ENCODE peak calls at places on chromosomes 3 and 15, in five cellular contexts. One of them, this sample, is unnamed.
A peak's percentile ranks its signal among the peaks of the same experiment; 100 is the strongest.

GRCh38 chr15:39756806-39757522 is 25.7 kb downstream of the FSIP1 start:
- DNase-seq in Caki2: peak; percentile 40
- DNase-seq in stimulated activated CD4-positive, alpha-beta T cell treated with anti-CD3 and anti-CD28 coated beads, Interleukin-15, amount 100 ng/mL, for 48 hours: no peak
- DNase-seq in stimulated activated CD8-positive, alpha-beta memory T cell treated with anti-CD3 and anti-CD28 coated beads, Interleukin-4, amount 100 ng/mL, for 24 hours: no peak
- DNase-seq in AG09309: peak; percentile 55
- DNase-seq in this sample: peak; percentile 43

GRCh38 chr3:155428558-155428957 is 135.1 kb upstream of the STRIT1 start:
- DNase-seq in Caki2: no peak
- DNase-seq in AG09309: peak; percentile 96
- DNase-seq in stimulated activated CD4-positive, alpha-beta T cell treated with anti-CD3 and anti-CD28 coated beads, Interleukin-15, amount 100 ng/mL, for 48 hours: no peak
- DNase-seq in stimulated activated CD8-positive, alpha-beta memory T cell treated with anti-CD3 and anti-CD28 coated beads, Interleukin-4, amount 100 ng/mL, for 24 hours: no peak
- DNase-seq in this sample: peak; percentile 49

GRCh38 chr15:92733934-92734521 is 78.5 kb upstream of the FAM174B start:
- DNase-seq in stimulated activated CD8-positive, alpha-beta memory T cell treated with anti-CD3 and anti-CD28 coated beads, Interleukin-4, amount 100 ng/mL, for 24 hours: no peak
- DNase-seq in AG09309: no peak
- DNase-seq in Caki2: peak; percentile 49
- DNase-seq in stimulated activated CD4-positive, alpha-beta T cell treated with anti-CD3 and anti-CD28 coated beads, Interleukin-15, amount 100 ng/mL, for 48 hours: no peak
- DNase-seq in this sample: no peak

GRCh38 chr15:95304116-95304873 is 1026.2 kb upstream of the NR2F2 start:
- DNase-seq in stimulated activated CD4-positive, alpha-beta T cell treated with anti-CD3 and anti-CD28 coated beads, Interleukin-15, amount 100 ng/mL, for 48 hours: no peak
- DNase-seq in Caki2: no peak
- DNase-seq in AG09309: no peak
- DNase-seq in stimulated activated CD8-positive, alpha-beta memory T cell treated with anti-CD3 and anti-CD28 coated beads, Interleukin-4, amount 100 ng/mL, for 24 hours: no peak
- DNase-seq in this sample: no peak

GRCh38 chr3:126994661-126995161 is 11.8 kb downstream of the PLXNA1 start:
- DNase-seq in stimulated activated CD4-positive, alpha-beta T cell treated with anti-CD3 and anti-CD28 coated beads, Interleukin-15, amount 100 ng/mL, for 48 hours: no peak
- DNase-seq in stimulated activated CD8-positive, alpha-beta memory T cell treated with anti-CD3 and anti-CD28 coated beads, Interleukin-4, amount 100 ng/mL, for 24 hours: no peak
- DNase-seq in Caki2: no peak
- DNase-seq in AG09309: no peak
- DNase-seq in this sample: no peak

GRCh38 chr15:26146162-26146561 is 283.0 kb upstream of the ATP10A start:
- DNase-seq in Caki2: no peak
- DNase-seq in stimulated activated CD8-positive, alpha-beta memory T cell treated with anti-CD3 and anti-CD28 coated beads, Interleukin-4, amount 100 ng/mL, for 24 hours: no peak
- DNase-seq in AG09309: no peak
- DNase-seq in stimulated activated CD4-positive, alpha-beta T cell treated with anti-CD3 and anti-CD28 coated beads, Interleukin-15, amount 100 ng/mL, for 48 hours: no peak
- DNase-seq in this sample: no peak

GRCh38 chr3:164526250-164526649 is 552.0 kb downstream of the SI start:
- DNase-seq in stimulated activated CD4-positive, alpha-beta T cell treated with anti-CD3 and anti-CD28 coated beads, Interleukin-15, amount 100 ng/mL, for 48 hours: no peak
- DNase-seq in stimulated activated CD8-positive, alpha-beta memory T cell treated with anti-CD3 and anti-CD28 coated beads, Interleukin-4, amount 100 ng/mL, for 24 hours: no peak
- DNase-seq in Caki2: no peak
- DNase-seq in AG09309: no peak
- DNase-seq in this sample: no peak

GRCh38 chr3:36956155-36956554 is 11.3 kb upstream of the TRANK1 start:
- DNase-seq in Caki2: no peak
- DNase-seq in AG09309: no peak
- DNase-seq in stimulated activated CD8-positive, alpha-beta memory T cell treated with anti-CD3 and anti-CD28 coated beads, Interleukin-4, amount 100 ng/mL, for 24 hours: no peak
- DNase-seq in stimulated activated CD4-positive, alpha-beta T cell treated with anti-CD3 and anti-CD28 coated beads, Interleukin-15, amount 100 ng/mL, for 48 hours: no peak
- DNase-seq in this sample: no peak

GRCh38 chr3:101383656-101384055 is 63.3 kb upstream of the IMPG2 start:
- DNase-seq in AG09309: no peak
- DNase-seq in stimulated activated CD8-positive, alpha-beta memory T cell treated with anti-CD3 and anti-CD28 coated beads, Interleukin-4, amount 100 ng/mL, for 24 hours: no peak
- DNase-seq in Caki2: no peak
- DNase-seq in stimulated activated CD4-positive, alpha-beta T cell treated with anti-CD3 and anti-CD28 coated beads, Interleukin-15, amount 100 ng/mL, for 48 hours: no peak
- DNase-seq in this sample: no peak

GRCh38 chr3:149586871-149587270 is 71.0 kb downstream of the WWTR1 start:
- DNase-seq in stimulated activated CD8-positive, alpha-beta memory T cell treated with anti-CD3 and anti-CD28 coated beads, Interleukin-4, amount 100 ng/mL, for 24 hours: no peak
- DNase-seq in AG09309: no peak
- DNase-seq in Caki2: peak; percentile 87
- DNase-seq in stimulated activated CD4-positive, alpha-beta T cell treated with anti-CD3 and anti-CD28 coated beads, Interleukin-15, amount 100 ng/mL, for 48 hours: no peak
- DNase-seq in this sample: no peak

GRCh38 chr15:75673426-75674247 is 25.9 kb downstream of the SNX33 start:
- DNase-seq in stimulated activated CD8-positive, alpha-beta memory T cell treated with anti-CD3 and anti-CD28 coated beads, Interleukin-4, amount 100 ng/mL, for 24 hours: no peak
- DNase-seq in stimulated activated CD4-positive, alpha-beta T cell treated with anti-CD3 and anti-CD28 coated beads, Interleukin-15, amount 100 ng/mL, for 48 hours: no peak
- DNase-seq in Caki2: no peak
- DNase-seq in AG09309: no peak
- DNase-seq in this sample: no peak

GRCh38 chr15:36887214-36888017 is 212.9 kb downstream of the MEIS2 start:
- DNase-seq in stimulated activated CD8-positive, alpha-beta memory T cell treated with anti-CD3 and anti-CD28 coated beads, Interleukin-4, amount 100 ng/mL, for 24 hours: no peak
- DNase-seq in AG09309: no peak
- DNase-seq in Caki2: no peak
- DNase-seq in stimulated activated CD4-positive, alpha-beta T cell treated with anti-CD3 and anti-CD28 coated beads, Interleukin-15, amount 100 ng/mL, for 48 hours: no peak
- DNase-seq in this sample: no peak

GRCh38 chr3:42486814-42487569 is 15.5 kb upstream of the VIPR1 start:
- DNase-seq in stimulated activated CD4-positive, alpha-beta T cell treated with anti-CD3 and anti-CD28 coated beads, Interleukin-15, amount 100 ng/mL, for 48 hours: no peak
- DNase-seq in stimulated activated CD8-positive, alpha-beta memory T cell treated with anti-CD3 and anti-CD28 coated beads, Interleukin-4, amount 100 ng/mL, for 24 hours: no peak
- DNase-seq in AG09309: no peak
- DNase-seq in Caki2: no peak
- DNase-seq in this sample: no peak

GRCh38 chr15:85329561-85330421 is 50.6 kb upstream of the AKAP13 start:
- DNase-seq in stimulated activated CD4-positive, alpha-beta T cell treated with anti-CD3 and anti-CD28 coated beads, Interleukin-15, amount 100 ng/mL, for 48 hours: peak; percentile 5
- DNase-seq in stimulated activated CD8-positive, alpha-beta memory T cell treated with anti-CD3 and anti-CD28 coated beads, Interleukin-4, amount 100 ng/mL, for 24 hours: no peak
- DNase-seq in Caki2: no peak
- DNase-seq in AG09309: no peak
- DNase-seq in this sample: no peak

GRCh38 chr3:101066776-101067175 is 73.6 kb upstream of the ABI3BP start:
- DNase-seq in stimulated activated CD8-positive, alpha-beta memory T cell treated with anti-CD3 and anti-CD28 coated beads, Interleukin-4, amount 100 ng/mL, for 24 hours: no peak
- DNase-seq in AG09309: peak; percentile 32
- DNase-seq in Caki2: no peak
- DNase-seq in stimulated activated CD4-positive, alpha-beta T cell treated with anti-CD3 and anti-CD28 coated beads, Interleukin-15, amount 100 ng/mL, for 48 hours: no peak
- DNase-seq in this sample: no peak

GRCh38 chr15:100209204-100209603 is 132.6 kb downstream of the ADAMTS17 start:
- DNase-seq in Caki2: no peak
- DNase-seq in stimulated activated CD4-positive, alpha-beta T cell treated with anti-CD3 and anti-CD28 coated beads, Interleukin-15, amount 100 ng/mL, for 48 hours: no peak
- DNase-seq in AG09309: no peak
- DNase-seq in stimulated activated CD8-positive, alpha-beta memory T cell treated with anti-CD3 and anti-CD28 coated beads, Interleukin-4, amount 100 ng/mL, for 24 hours: no peak
- DNase-seq in this sample: no peak

This sample was measured in HS-5.